ENCODE peak calls at places on chromosomes 5 and 9, in six cellular contexts. E is left lung; M is breast epithelium; A is stimulated activated effector memory CD8-positive, alpha-beta T cell treated with anti-CD3 and anti-CD28 coated beads, Interleukin-12 subunit alpha, Interleukin-12 subunit beta, amount 100 ng/mL, for 72 hours; S is Jurkat, Clone E6-1; P is NAMALWA. Z is an unnamed sample.

GRCh38 chr5:41707853-41708603 is 162.2 kb downstream of the OXCT1 start:
- DNase-seq in M (no peak), A (no peak), S (peak; percentile 22), P (peak; percentile 44), E (no peak), Z (peak; percentile 51)

GRCh38 chr5:36239370-36240293 is 2.1 kb downstream of the NADK2 start:
- DNase-seq in P (peak; percentile 48), S (no peak), M (no peak), A (no peak), E (no peak), Z (no peak)

GRCh38 chr5:163915481-163915961 is 410.1 kb downstream of the MAT2B start:
- DNase-seq in P (peak; percentile 92), E (peak; percentile 52), A (no peak), S (no peak), M (no peak), Z (no peak)

GRCh38 chr9:111783857-111784256 is 10.9 kb downstream of the SHOC1 start:
- DNase-seq in S (no peak), M (no peak), P (no peak), E (no peak), A (no peak), Z (no peak)

GRCh38 chr5:3139596-3139995 is 388.1 kb upstream of the IRX2 start:
- DNase-seq in M (no peak), P (peak; percentile 26), E (no peak), A (no peak), S (no peak), Z (no peak)

GRCh38 chr5:120304653-120305052 is 159.4 kb upstream of the PRR16 start:
- DNase-seq in E (no peak), P (no peak), A (no peak), M (no peak), S (no peak), Z (no peak)

GRCh38 chr9:121633144-121633714 is 18.2 kb upstream of the DAB2IP start:
- DNase-seq in M (no peak), S (no peak), A (no peak), E (no peak), P (no peak), Z (no peak)

GRCh38 chr5:43631182-43631910 is 28.4 kb downstream of the NNT start:
- DNase-seq in S (peak; percentile 62), P (peak; percentile 87), A (peak; percentile 8), M (no peak), E (no peak), Z (peak; percentile 86)

GRCh38 chr5:35683466-35683865 is 65.8 kb downstream of the SPEF2 start:
- DNase-seq in A (no peak), M (no peak), S (no peak), P (no peak), E (no peak), Z (no peak)

GRCh38 chr9:95098391-95098921 is 219.1 kb downstream of the FANCC start:
- DNase-seq in P (no peak), M (no peak), E (no peak), A (no peak), S (no peak), Z (no peak)

GRCh38 chr5:93359296-93359957 is 221.6 kb downstream of the NR2F1-AS1 start:
- DNase-seq in E (peak; percentile 19), P (no peak), S (no peak), A (no peak), M (no peak), Z (no peak)

GRCh38 chr9:92992549-92992948 is 45.2 kb downstream of the FGD3 start:
- DNase-seq in M (no peak), S (peak; percentile 80), P (no peak), E (no peak), A (no peak), Z (no peak)

GRCh38 chr5:154709368-154710305 is 45.5 kb upstream of the LARP1 start:
- DNase-seq in P (no peak), E (no peak), A (no peak), S (no peak), M (no peak), Z (no peak)

GRCh38 chr5:61754792-61755191 is 422.7 kb downstream of the ZSWIM6 start:
- DNase-seq in P (no peak), A (no peak), M (no peak), E (no peak), S (no peak), Z (no peak)

GRCh38 chr5:113166710-113167366 is 190.2 kb downstream of the DCP2 start:
- DNase-seq in M (no peak), P (no peak), S (no peak), A (no peak), E (no peak), Z (no peak)

GRCh38 chr5:170693701-170694100 is 89.8 kb upstream of the GABRP start:
- DNase-seq in S (no peak), A (no peak), M (no peak), E (no peak), P (no peak), Z (no peak)

GRCh38 chr5:139726248-139726647 is 69.4 kb upstream of the PSD2 start:
- DNase-seq in E (no peak), M (no peak), S (no peak), A (no peak), P (no peak), Z (peak; percentile 93)

GRCh38 chr9:115668506-115668905 is 485.1 kb upstream of the PAPPA start:
- DNase-seq in M (no peak), E (no peak), A (no peak), S (no peak), P (no peak), Z (no peak)

GRCh38 chr5:10283927-10284635 is 23.6 kb downstream of the CMBL start:
- DNase-seq in A (peak; percentile 75), S (peak; percentile 36), E (peak; percentile 96), M (peak; percentile 86), P (peak; percentile 84), Z (peak; percentile 76)

GRCh38 chr5:56594821-56595220 is 220.5 kb upstream of the MAP3K1 start:
- DNase-seq in P (no peak), S (no peak), A (no peak), E (no peak), M (no peak), Z (no peak)

GRCh38 chr5:77181596-77182304 is 28.7 kb upstream of the PDE8B start:
- DNase-seq in M (no peak), S (no peak), P (no peak), A (no peak), E (no peak), Z (no peak)

GRCh38 chr5:110872200-110872599 is 133.4 kb downstream of the SLC25A46 start:
- DNase-seq in M (no peak), S (no peak), E (peak; percentile 49), P (no peak), A (no peak), Z (no peak)

GRCh38 chr9:97858826-97859225 is 5.8 kb downstream of the FOXE1 start:
- DNase-seq in M (no peak), S (no peak), E (no peak), P (no peak), A (no peak), Z (no peak)

GRCh38 chr9:73080110-73080683 is 71.5 kb upstream of the ANXA1 start:
- DNase-seq in A (no peak), E (no peak), P (no peak), M (no peak), S (no peak), Z (no peak)

GRCh38 chr9:34123682-34124081 is 2.8 kb downstream of the DCAF12 start:
- DNase-seq in P (peak; percentile 85), M (no peak), S (peak; percentile 50), E (no peak), A (no peak), Z (peak; percentile 26)

GRCh38 chr5:126137771-126138474 is 285.3 kb upstream of the GRAMD2B start:
- DNase-seq in P (no peak), S (no peak), E (no peak), M (no peak), A (no peak), Z (no peak)

GRCh38 chr5:141519605-141520288 is 30.9 kb downstream of the PCDHGC5 start:
- DNase-seq in A (no peak), M (no peak), P (no peak), E (no peak), S (no peak), Z (no peak)

GRCh38 chr9:114386886-114387677 is 700 bp downstream of the AKNA start:
- DNase-seq in E (peak; percentile 86), M (no peak), S (no peak), A (no peak), P (peak; percentile 63), Z (no peak)